ENCODE peak calls at places on chromosome 12, in five cellular contexts. N is gastrocnemius medialis, G is progenitor cell of endocrine pancreas, I is omental fat pad, R is fibroblast of lung. D is an unnamed sample.
A peak's percentile ranks its signal among the peaks of the same experiment; 100 is the strongest.

GRCh38 chr12:124433147-124433874 is 134.1 kb downstream of the NCOR2 start:
- DNase-seq in N (peak; percentile 97), G (no peak), I (no peak), R (peak; percentile 26), D (peak; percentile 38)

GRCh38 chr12:66297923-66298322 is 4.4 kb upstream of the HELB start:
- DNase-seq in N (no peak), G (no peak), I (no peak), R (no peak), D (no peak)

GRCh38 chr12:110084314-110085015 is 36.1 kb upstream of the C12orf76 start:
- DNase-seq in N (no peak), G (no peak), I (no peak), R (no peak), D (no peak)

GRCh38 chr12:122399254-122399591 is 23.2 kb downstream of the CLIP1 start:
- DNase-seq in N (peak; percentile 54), G (no peak), I (no peak), R (no peak), D (no peak)

GRCh38 chr12:57832966-57833365 is 13.6 kb downstream of the CTDSP2 start:
- DNase-seq in N (no peak), G (no peak), I (no peak), R (no peak), D (no peak)

GRCh38 chr12:124397807-124398577 is 103.1 kb downstream of the RFLNA start:
- DNase-seq in N (peak; percentile 65), G (no peak), I (no peak), R (peak; percentile 60), D (peak; percentile 92)

GRCh38 chr12:38601970-38602369 is 285.4 kb downstream of the ALG10B start:
- DNase-seq in N (no peak), G (no peak), I (no peak), R (no peak), D (no peak)

GRCh38 chr12:132143328-132144071 is 619 bp downstream of the DDX51 start:
- DNase-seq in N (peak; percentile 11), G (no peak), I (no peak), R (no peak), D (no peak)

GRCh38 chr12:15602051-15602672 is 187.0 kb downstream of the EPS8 start:
- DNase-seq in N (no peak), G (no peak), I (no peak), R (no peak), D (no peak)

GRCh38 chr12:77940011-77940423 is 109.3 kb downstream of the NAV3 start:
- DNase-seq in N (no peak), G (no peak), I (no peak), R (peak; percentile 80), D (no peak)

GRCh38 chr12:63206908-63207307 is 55.9 kb upstream of the AVPR1A start:
- DNase-seq in N (peak; percentile 18), G (no peak), I (no peak), R (no peak), D (no peak)

GRCh38 chr12:92107621-92108131 is 38.0 kb downstream of the BTG1 start:
- DNase-seq in N (no peak), G (no peak), I (no peak), R (no peak), D (no peak)

GRCh38 chr12:51970904-51971646 is 19.6 kb downstream of the ACVR1B start:
- DNase-seq in N (no peak), G (peak; percentile 17), I (no peak), R (peak; percentile 23), D (no peak)

GRCh38 chr12:21946983-21947382 is 5.8 kb upstream of the ABCC9 start:
- DNase-seq in N (no peak), G (no peak), I (no peak), R (no peak), D (no peak)

GRCh38 chr12:124230789-124231188 is 64.1 kb upstream of the RFLNA start:
- DNase-seq in N (no peak), G (no peak), I (no peak), R (no peak), D (no peak)

GRCh38 chr12:74317078-74317581 is 220.5 kb upstream of the ATXN7L3B start:
- DNase-seq in N (no peak), G (no peak), I (no peak), R (peak; percentile 49), D (no peak)

GRCh38 chr12:12817611-12818010 is 4.5 kb downstream of the DDX47 start:
- DNase-seq in N (no peak), G (no peak), I (no peak), R (no peak), D (no peak)

GRCh38 chr12:71504471-71504852 is 64.9 kb downstream of the LGR5 start:
- DNase-seq in N (no peak), G (no peak), I (no peak), R (no peak), D (no peak)

GRCh38 chr12:113456761-113457160 is 14.9 kb downstream of the LHX5 start:
- DNase-seq in N (no peak), G (no peak), I (no peak), R (no peak), D (no peak)

GRCh38 chr12:105574056-105574715 is 243.7 kb downstream of the C12orf75 start:
- DNase-seq in N (no peak), G (no peak), I (no peak), R (no peak), D (no peak)

GRCh38 chr12:47739959-47740358 is 14.7 kb upstream of the ENDOU start:
- DNase-seq in N (no peak), G (no peak), I (no peak), R (no peak), D (no peak)

GRCh38 chr12:40697566-40698257 is 5.5 kb downstream of the CNTN1 start:
- DNase-seq in N (no peak), G (no peak), I (no peak), R (no peak), D (no peak)

GRCh38 chr12:99824900-99825562 is 159.7 kb downstream of the ANKS1B start:
- DNase-seq in N (peak; percentile 41), G (no peak), I (no peak), R (no peak), D (no peak)

GRCh38 chr12:88836156-88836555 is 255.9 kb upstream of the KITLG start:
- DNase-seq in N (no peak), G (no peak), I (no peak), R (no peak), D (no peak)

GRCh38 chr12:94140556-94140955 is 7.8 kb upstream of the PLXNC1 start:
- DNase-seq in N (no peak), G (no peak), I (no peak), R (no peak), D (peak; percentile 28)